ENCODE peak calls at places on chromosomes 5 and 9, in seven cellular contexts. One of them, this sample, is unnamed.

GRCh38 chr9:76964612-76965011 is 54.8 kb upstream of the FOXB2 start:
- DNase-seq in GM06990: no peak
- DNase-seq in AG04450: no peak
- DNase-seq in pancreas: no peak
- DNase-seq in thyroid gland: no peak
- DNase-seq in PC-3: no peak
- DNase-seq in transverse colon: no peak
- DNase-seq in this sample: no peak

GRCh38 chr5:158409507-158409906 is 550.6 kb upstream of the CLINT1 start:
- DNase-seq in thyroid gland: no peak
- DNase-seq in AG04450: no peak
- DNase-seq in GM06990: no peak
- DNase-seq in PC-3: no peak
- DNase-seq in pancreas: no peak
- DNase-seq in transverse colon: no peak
- DNase-seq in this sample: no peak

GRCh38 chr5:115033861-115034260 is 135.8 kb downstream of the TRIM36 start:
- DNase-seq in transverse colon: no peak
- DNase-seq in thyroid gland: no peak
- DNase-seq in AG04450: no peak
- DNase-seq in GM06990: peak
- DNase-seq in pancreas: no peak
- DNase-seq in PC-3: no peak
- DNase-seq in this sample: no peak

GRCh38 chr5:6158974-6159863 is 219.1 kb downstream of the MED10 start:
- DNase-seq in AG04450: no peak
- DNase-seq in PC-3: peak
- DNase-seq in thyroid gland: no peak
- DNase-seq in transverse colon: no peak
- DNase-seq in pancreas: no peak
- DNase-seq in GM06990: no peak
- DNase-seq in this sample: no peak

GRCh38 chr5:133081716-133082115 is 29.9 kb downstream of the HSPA4 start:
- DNase-seq in GM06990: no peak
- DNase-seq in pancreas: no peak
- DNase-seq in AG04450: no peak
- DNase-seq in PC-3: no peak
- DNase-seq in transverse colon: no peak
- DNase-seq in thyroid gland: no peak
- DNase-seq in this sample: no peak

GRCh38 chr9:97059661-97060060 is 20.7 kb upstream of the CTSV start:
- DNase-seq in transverse colon: no peak
- DNase-seq in AG04450: no peak
- DNase-seq in thyroid gland: no peak
- DNase-seq in GM06990: no peak
- DNase-seq in pancreas: no peak
- DNase-seq in PC-3: peak
- DNase-seq in this sample: no peak

GRCh38 chr5:17216176-17216973 is 1.1 kb upstream of the BASP1 start:
- DNase-seq in AG04450: no peak
- DNase-seq in transverse colon: peak
- DNase-seq in thyroid gland: peak
- DNase-seq in GM06990: peak
- DNase-seq in PC-3: peak
- DNase-seq in pancreas: peak
- DNase-seq in this sample: peak

GRCh38 chr5:122858451-122858850 is 13.0 kb downstream of the SNX24 start:
- DNase-seq in pancreas: no peak
- DNase-seq in AG04450: no peak
- DNase-seq in transverse colon: no peak
- DNase-seq in GM06990: no peak
- DNase-seq in thyroid gland: no peak
- DNase-seq in PC-3: peak
- DNase-seq in this sample: no peak

GRCh38 chr9:5321058-5321457 is 16.5 kb upstream of the RLN2 start:
- DNase-seq in AG04450: no peak
- DNase-seq in transverse colon: no peak
- DNase-seq in GM06990: no peak
- DNase-seq in thyroid gland: no peak
- DNase-seq in pancreas: no peak
- DNase-seq in PC-3: peak
- DNase-seq in this sample: no peak
- TF ChIP-seq CTCF in AG04450: peak
- TF ChIP-seq CTCF in transverse colon: no peak
- TF ChIP-seq CTCF in GM06990: peak
- TF ChIP-seq CTCF in thyroid gland: no peak
- TF ChIP-seq CTCF in pancreas: no peak
- TF ChIP-seq CTCF in PC-3: peak
- TF ChIP-seq CTCF in this sample: no peak

GRCh38 chr9:133030317-133031129 is at the start of gene GTF3C5:
- DNase-seq in transverse colon: peak
- DNase-seq in AG04450: peak
- DNase-seq in GM06990: peak
- DNase-seq in PC-3: peak
- DNase-seq in pancreas: peak
- DNase-seq in thyroid gland: peak
- DNase-seq in this sample: peak
- TF ChIP-seq CTCF in transverse colon: peak
- TF ChIP-seq CTCF in AG04450: peak
- TF ChIP-seq CTCF in GM06990: no peak
- TF ChIP-seq CTCF in PC-3: no peak
- TF ChIP-seq CTCF in pancreas: no peak
- TF ChIP-seq CTCF in thyroid gland: no peak
- TF ChIP-seq CTCF in this sample: no peak

GRCh38 chr5:154460172-154460571 is 14.4 kb downstream of the SAP30L start:
- DNase-seq in PC-3: no peak
- DNase-seq in thyroid gland: no peak
- DNase-seq in AG04450: no peak
- DNase-seq in pancreas: no peak
- DNase-seq in transverse colon: no peak
- DNase-seq in GM06990: no peak
- DNase-seq in this sample: no peak

GRCh38 chr5:154459015-154459414 is 13.2 kb downstream of the SAP30L start:
- DNase-seq in PC-3: no peak
- DNase-seq in transverse colon: no peak
- DNase-seq in GM06990: no peak
- DNase-seq in AG04450: no peak
- DNase-seq in pancreas: no peak
- DNase-seq in thyroid gland: no peak
- DNase-seq in this sample: no peak

GRCh38 chr5:154464435-154464834 is 13.6 kb downstream of the HAND1 start:
- DNase-seq in pancreas: no peak
- DNase-seq in GM06990: no peak
- DNase-seq in PC-3: no peak
- DNase-seq in thyroid gland: no peak
- DNase-seq in AG04450: no peak
- DNase-seq in transverse colon: no peak
- DNase-seq in this sample: no peak

GRCh38 chr5:154465169-154465568 is 12.9 kb downstream of the HAND1 start:
- DNase-seq in GM06990: no peak
- DNase-seq in thyroid gland: no peak
- DNase-seq in transverse colon: no peak
- DNase-seq in pancreas: no peak
- DNase-seq in AG04450: no peak
- DNase-seq in PC-3: peak
- DNase-seq in this sample: no peak

GRCh38 chr5:154461531-154461930 is 15.7 kb downstream of the SAP30L start:
- DNase-seq in AG04450: no peak
- DNase-seq in pancreas: no peak
- DNase-seq in thyroid gland: no peak
- DNase-seq in transverse colon: no peak
- DNase-seq in PC-3: peak
- DNase-seq in GM06990: no peak
- DNase-seq in this sample: no peak
- TF ChIP-seq CTCF in AG04450: peak
- TF ChIP-seq CTCF in pancreas: no peak
- TF ChIP-seq CTCF in thyroid gland: no peak
- TF ChIP-seq CTCF in transverse colon: no peak
- TF ChIP-seq CTCF in PC-3: peak
- TF ChIP-seq CTCF in GM06990: no peak
- TF ChIP-seq CTCF in this sample: peak

GRCh38 chr9:133346021-133346713 is 1.8 kb downstream of the MED22 start:
- DNase-seq in GM06990: no peak
- DNase-seq in pancreas: no peak
- DNase-seq in AG04450: no peak
- DNase-seq in transverse colon: no peak
- DNase-seq in PC-3: no peak
- DNase-seq in thyroid gland: no peak
- DNase-seq in this sample: no peak

GRCh38 chr9:133347515-133347984 is 381 bp downstream of the MED22 start:
- DNase-seq in thyroid gland: peak
- DNase-seq in AG04450: no peak
- DNase-seq in transverse colon: peak
- DNase-seq in pancreas: no peak
- DNase-seq in GM06990: peak
- DNase-seq in PC-3: peak
- DNase-seq in this sample: no peak

GRCh38 chr9:133349965-133350624 is 2.1 kb downstream of the RPL7A start:
- DNase-seq in PC-3: no peak
- DNase-seq in pancreas: no peak
- DNase-seq in GM06990: no peak
- DNase-seq in AG04450: no peak
- DNase-seq in thyroid gland: no peak
- DNase-seq in transverse colon: no peak
- DNase-seq in this sample: no peak

GRCh38 chr9:133348763-133349573 is 950 bp downstream of the RPL7A start:
- DNase-seq in GM06990: no peak
- DNase-seq in thyroid gland: no peak
- DNase-seq in pancreas: no peak
- DNase-seq in AG04450: no peak
- DNase-seq in transverse colon: no peak
- DNase-seq in PC-3: no peak
- DNase-seq in this sample: no peak

GRCh38 chr9:133347985-133348762 is at the start of the genes MED22 and RPL7A:
- DNase-seq in AG04450: peak
- DNase-seq in thyroid gland: peak
- DNase-seq in pancreas: peak
- DNase-seq in PC-3: peak
- DNase-seq in GM06990: peak
- DNase-seq in transverse colon: peak
- DNase-seq in this sample: peak
- TF ChIP-seq CTCF in AG04450: no peak
- TF ChIP-seq CTCF in thyroid gland: no peak
- TF ChIP-seq CTCF in pancreas: no peak
- TF ChIP-seq CTCF in PC-3: no peak
- TF ChIP-seq CTCF in GM06990: no peak
- TF ChIP-seq CTCF in transverse colon: peak
- TF ChIP-seq CTCF in this sample: no peak

GRCh38 chr5:108919591-108920326 is 172.1 kb downstream of the FER start:
- DNase-seq in transverse colon: no peak
- DNase-seq in thyroid gland: no peak
- DNase-seq in PC-3: peak
- DNase-seq in AG04450: no peak
- DNase-seq in GM06990: no peak
- DNase-seq in pancreas: no peak
- DNase-seq in this sample: no peak
- TF ChIP-seq CTCF in transverse colon: peak
- TF ChIP-seq CTCF in thyroid gland: peak
- TF ChIP-seq CTCF in PC-3: peak
- TF ChIP-seq CTCF in AG04450: no peak
- TF ChIP-seq CTCF in GM06990: peak
- TF ChIP-seq CTCF in pancreas: peak
- TF ChIP-seq CTCF in this sample: no peak

DNA sequence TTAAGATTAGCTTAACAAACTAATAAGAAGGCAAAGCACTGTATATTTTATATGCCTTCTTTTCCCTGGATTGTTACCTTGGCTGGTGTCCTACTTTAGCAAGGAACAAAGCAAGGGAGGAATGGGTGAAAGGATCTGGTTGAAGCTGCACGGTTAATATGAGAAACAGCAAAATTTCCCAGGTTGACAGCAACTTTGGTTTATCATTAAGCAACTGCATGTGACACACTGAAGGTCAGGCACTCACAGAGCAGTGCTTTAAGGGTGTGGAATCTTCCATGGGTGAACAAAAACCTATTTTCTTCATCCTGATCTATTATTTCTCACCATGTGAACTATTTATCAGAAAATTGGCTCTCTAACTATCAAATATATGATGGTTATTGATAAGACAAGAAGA is 109.0 kb upstream of the ATP10B start:
- DNase-seq in pancreas: no peak
- DNase-seq in GM06990: no peak
- DNase-seq in PC-3: no peak
- DNase-seq in transverse colon: no peak
- DNase-seq in AG04450: no peak
- DNase-seq in thyroid gland: no peak
- DNase-seq in this sample: no peak
- TF ChIP-seq CTCF in pancreas: no peak
- TF ChIP-seq CTCF in GM06990: no peak
- TF ChIP-seq CTCF in PC-3: no peak
- TF ChIP-seq CTCF in transverse colon: no peak
- TF ChIP-seq CTCF in AG04450: no peak
- TF ChIP-seq CTCF in thyroid gland: no peak
- TF ChIP-seq CTCF in this sample: no peak

GRCh38 chr5:51375084-51375483 is 8.2 kb upstream of the ISL1 start:
- DNase-seq in AG04450: no peak
- DNase-seq in thyroid gland: no peak
- DNase-seq in transverse colon: no peak
- DNase-seq in GM06990: no peak
- DNase-seq in pancreas: no peak
- DNase-seq in PC-3: no peak
- DNase-seq in this sample: no peak

GRCh38 chr5:51377151-51378060 is 5.8 kb upstream of the ISL1 start:
- DNase-seq in PC-3: no peak
- DNase-seq in pancreas: no peak
- DNase-seq in GM06990: no peak
- DNase-seq in AG04450: no peak
- DNase-seq in thyroid gland: no peak
- DNase-seq in transverse colon: no peak
- DNase-seq in this sample: no peak

GRCh38 chr5:51376504-51376903 is 6.7 kb upstream of the ISL1 start:
- DNase-seq in pancreas: no peak
- DNase-seq in thyroid gland: no peak
- DNase-seq in AG04450: no peak
- DNase-seq in GM06990: no peak
- DNase-seq in PC-3: no peak
- DNase-seq in transverse colon: no peak
- DNase-seq in this sample: no peak

GRCh38 chr5:51371052-51371451 is 12.2 kb upstream of the ISL1 start:
- DNase-seq in transverse colon: no peak
- DNase-seq in pancreas: no peak
- DNase-seq in thyroid gland: no peak
- DNase-seq in PC-3: no peak
- DNase-seq in AG04450: no peak
- DNase-seq in GM06990: no peak
- DNase-seq in this sample: no peak

DNA sequence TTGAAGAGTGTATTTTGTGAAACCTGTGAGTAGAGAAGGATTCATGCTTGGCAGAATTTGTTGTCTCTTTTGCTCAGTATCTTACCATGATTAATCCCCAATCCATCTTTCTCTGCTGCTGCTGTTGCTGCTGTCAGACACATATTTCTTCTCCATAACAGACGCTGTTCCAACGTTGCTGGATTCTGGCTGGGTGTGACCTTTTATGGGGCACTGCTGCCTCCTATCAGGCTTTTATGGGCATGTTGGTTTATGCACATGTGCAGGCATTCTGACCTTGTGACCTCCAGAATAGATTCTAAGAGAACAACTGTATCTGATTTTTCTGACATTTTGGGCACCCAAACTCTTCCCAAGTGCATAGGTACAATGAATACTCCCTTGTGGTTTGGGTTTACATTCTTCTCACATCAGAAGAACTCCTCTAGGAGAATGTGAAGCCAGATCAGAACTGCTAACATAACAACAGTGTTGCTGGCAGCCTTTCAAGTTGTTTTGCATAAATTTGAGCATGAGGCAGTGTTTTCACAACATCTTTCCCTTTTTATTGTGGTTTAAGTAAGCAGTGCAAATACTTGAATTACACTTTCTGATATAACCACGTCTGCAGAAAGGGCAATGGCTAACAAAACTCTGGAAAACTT is 9.2 kb upstream of the ISL1 start:
- DNase-seq in thyroid gland: peak
- DNase-seq in transverse colon: peak
- DNase-seq in pancreas: no peak
- DNase-seq in GM06990: no peak
- DNase-seq in PC-3: no peak
- DNase-seq in AG04450: no peak
- DNase-seq in this sample: no peak
- TF ChIP-seq CTCF in thyroid gland: no peak
- TF ChIP-seq CTCF in transverse colon: no peak
- TF ChIP-seq CTCF in pancreas: no peak
- TF ChIP-seq CTCF in GM06990: no peak
- TF ChIP-seq CTCF in PC-3: no peak
- TF ChIP-seq CTCF in AG04450: no peak
- TF ChIP-seq CTCF in this sample: no peak

This sample was measured in HFF-Myc.